ENCODE peak calls at places on chromosome 19, in five cellular contexts. H is esophagus squamous epithelium, O is WERI-Rb-1, Q is heart left ventricle, G is endodermal cell. S is an unnamed sample.
A peak's percentile ranks its signal among the peaks of the same experiment; 100 is the strongest.

GRCh38 chr19:42325896-42326771 is 699 bp downstream of the MEGF8 start:
- DNase-seq in H (no peak), Q (peak; percentile 65), G (peak; percentile 82), O (peak; percentile 30), S (no peak)

GRCh38 chr19:38862321-38863059 is 12.7 kb upstream of the HNRNPL start:
- DNase-seq in Q (no peak), O (no peak), G (no peak), H (no peak), S (no peak)

GRCh38 chr19:37983916-37984315 is 76.9 kb downstream of the SIPA1L3 start:
- DNase-seq in O (no peak), H (no peak), G (no peak), Q (no peak), S (no peak)

GRCh38 chr19:2634228-2634951 is 68.1 kb downstream of the GNG7 start:
- DNase-seq in H (no peak), G (no peak), Q (no peak), O (no peak), S (no peak)

GRCh38 chr19:12596927-12597548 is 13.6 kb downstream of the ZNF490 start:
- DNase-seq in H (no peak), Q (no peak), O (no peak), G (no peak), S (no peak)

GRCh38 chr19:51365211-51366049 is 758 bp downstream of the ETFB start:
- DNase-seq in G (peak; percentile 68), H (no peak), Q (no peak), O (no peak), S (no peak)

GRCh38 chr19:49475191-49475932 is 1.3 kb downstream of the FLT3LG start:
- DNase-seq in Q (no peak), H (no peak), G (no peak), O (no peak), S (no peak)

GRCh38 chr19:16825312-16826168 is 3.7 kb upstream of the SIN3B start:
- DNase-seq in G (peak; percentile 86), Q (no peak), H (no peak), O (peak; percentile 18), S (peak; percentile 78)

GRCh38 chr19:34049944-34050343 is 122.4 kb upstream of the LSM14A start:
- DNase-seq in O (no peak), G (no peak), Q (no peak), H (no peak), S (no peak)

GRCh38 chr19:21835810-21836444 is at the start of gene ZNF43:
- DNase-seq in H (peak; percentile 74), Q (peak; percentile 98), G (peak; percentile 98), O (peak; percentile 97), S (peak; percentile 90)

GRCh38 chr19:48715681-48716171 is 3.8 kb downstream of the MAMSTR start:
- DNase-seq in H (no peak), Q (no peak), G (peak; percentile 54), O (no peak), S (no peak)

GRCh38 chr19:58560007-58560887 is 1.8 kb upstream of the UBE2M start:
- DNase-seq in G (no peak), O (no peak), Q (peak; percentile 27), H (no peak), S (no peak)

GRCh38 chr19:38663156-38663651 is 15.8 kb downstream of the ACTN4 start:
- DNase-seq in O (no peak), G (no peak), H (no peak), Q (no peak), S (no peak)

GRCh38 chr19:2424686-2425621 is 2.4 kb downstream of the TIMM13 start:
- DNase-seq in G (peak; percentile 91), O (no peak), H (no peak), Q (no peak), S (no peak)

DNA sequence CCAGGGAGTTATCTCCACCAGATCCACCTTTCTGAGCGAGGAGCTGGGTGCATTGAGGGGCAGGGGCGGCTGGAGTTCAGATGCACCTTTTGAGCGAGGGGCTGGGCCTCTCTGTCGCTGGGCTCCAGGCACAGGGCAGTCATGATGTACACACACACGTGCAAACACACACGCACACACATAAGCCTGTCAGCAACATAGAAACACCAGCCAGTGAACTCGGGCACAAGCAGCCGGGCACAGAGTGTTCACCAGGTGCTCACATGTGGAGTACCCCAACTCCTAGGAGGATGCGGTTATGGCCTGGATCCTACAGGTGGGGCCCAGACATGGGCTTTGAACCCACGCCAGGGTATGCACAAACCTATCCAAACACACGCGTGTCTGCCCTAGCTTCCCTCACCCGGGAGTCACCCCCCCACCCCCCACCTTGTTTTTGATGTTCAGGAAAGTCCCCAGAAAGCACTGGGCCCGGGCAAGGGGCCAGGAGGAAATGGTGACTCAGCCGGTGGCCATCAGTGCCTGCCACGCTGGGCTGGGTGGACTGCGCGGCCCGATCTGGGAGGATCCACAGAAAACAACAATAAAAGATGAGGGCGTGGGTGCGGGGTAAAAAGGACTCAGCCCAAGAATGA is 13.3 kb downstream of the ARRDC2 start:
- DNase-seq in H (no peak), O (no peak), G (no peak), Q (peak; percentile 95), S (peak; percentile 42)
- H3K4me3 ChIP-seq in H (no peak overlapping the region), O (no peak overlapping the region), G (no peak overlapping the region), Q (no peak overlapping the region), S (no peak overlapping the region)

GRCh38 chr19:45468159-45468651 is 409 bp downstream of the FOSB start:
- DNase-seq in G (peak; percentile 73), O (peak; percentile 37), Q (no peak), H (no peak), S (no peak)

GRCh38 chr19:45468803-45469131 is 971 bp downstream of the FOSB start:
- DNase-seq in H (no peak), O (no peak), Q (no peak), G (no peak), S (no peak)

GRCh38 chr19:45467115-45467455 is 711 bp upstream of the FOSB start:
- DNase-seq in Q (no peak), H (no peak), O (no peak), G (no peak), S (no peak)

GRCh38 chr19:45469132-45469834 is 1.5 kb downstream of the FOSB start:
- DNase-seq in G (peak; percentile 98), H (peak; percentile 62), Q (peak; percentile 97), O (peak; percentile 92), S (peak; percentile 80)

DNA sequence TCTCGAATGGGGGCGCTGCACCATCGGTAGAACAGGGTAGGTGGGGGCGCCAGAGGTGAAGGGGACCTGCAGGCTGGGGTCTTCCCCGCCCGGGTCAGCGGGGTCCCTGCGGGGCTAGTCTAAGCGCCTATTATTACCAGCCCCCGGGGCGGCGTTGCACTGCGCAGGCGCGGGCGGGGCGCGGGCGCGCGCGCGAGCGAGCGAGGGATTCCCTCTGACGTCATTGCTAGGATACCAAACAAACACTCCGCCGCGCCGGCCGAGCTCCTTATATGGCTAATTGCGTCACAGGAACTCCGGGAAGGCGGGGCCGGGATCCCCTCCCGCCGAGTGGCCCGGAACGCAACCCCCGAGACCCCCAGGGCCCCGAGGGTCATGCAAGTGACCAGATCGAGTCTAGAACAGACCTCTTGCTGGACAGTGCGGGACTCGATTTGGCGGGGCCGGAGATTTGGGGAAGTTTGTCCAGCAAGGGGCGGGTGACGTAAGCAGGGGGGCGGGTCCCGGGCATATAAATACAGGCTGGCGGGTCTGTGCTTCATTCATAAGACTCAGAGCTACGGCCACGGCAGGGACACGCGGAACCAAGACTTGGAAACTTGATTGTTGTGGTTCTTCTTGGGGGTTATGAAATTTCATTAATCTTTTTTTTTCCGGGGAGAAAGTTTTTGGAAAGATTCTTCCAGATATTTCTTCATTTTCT is at the start of gene FOSB:
- DNase-seq in G (peak; percentile 98), H (peak; percentile 84), O (peak; percentile 94), Q (peak; percentile 97), S (peak; percentile 89)
- TF ChIP-seq CTCF in G (peak; percentile 53), H (peak; percentile 16), O (no peak), Q (peak; percentile 37), S (peak; percentile 26)

GRCh38 chr19:4303778-4304508 is 455 bp upstream of the FSD1 start:
- DNase-seq in O (no peak), G (no peak), Q (no peak), H (no peak), S (no peak)
- H3K4me3 ChIP-seq in O (peak overlapping the region; percentile 37), G (no peak overlapping the region), Q (no peak overlapping the region), H (no peak overlapping the region), S (peak overlapping the region; percentile 37)

GRCh38 chr19:1248454-1249297 is at the start of gene MIDN:
- DNase-seq in G (peak; percentile 95), H (no peak), O (peak; percentile 88), Q (peak; percentile 93), S (no peak)

GRCh38 chr19:1245884-1246816 is 2.2 kb upstream of the MIDN start:
- DNase-seq in Q (peak; percentile 86), O (peak; percentile 85), G (peak; percentile 68), H (no peak), S (no peak)

GRCh38 chr19:1249990-1250298 is 1.6 kb downstream of the MIDN start:
- DNase-seq in G (no peak), Q (no peak), O (no peak), H (no peak), S (no peak)

GRCh38 chr19:1249298-1249989 is 1.1 kb downstream of the MIDN start:
- DNase-seq in O (peak; percentile 91), G (peak; percentile 97), H (peak; percentile 78), Q (peak; percentile 96), S (peak; percentile 88)

DNA sequence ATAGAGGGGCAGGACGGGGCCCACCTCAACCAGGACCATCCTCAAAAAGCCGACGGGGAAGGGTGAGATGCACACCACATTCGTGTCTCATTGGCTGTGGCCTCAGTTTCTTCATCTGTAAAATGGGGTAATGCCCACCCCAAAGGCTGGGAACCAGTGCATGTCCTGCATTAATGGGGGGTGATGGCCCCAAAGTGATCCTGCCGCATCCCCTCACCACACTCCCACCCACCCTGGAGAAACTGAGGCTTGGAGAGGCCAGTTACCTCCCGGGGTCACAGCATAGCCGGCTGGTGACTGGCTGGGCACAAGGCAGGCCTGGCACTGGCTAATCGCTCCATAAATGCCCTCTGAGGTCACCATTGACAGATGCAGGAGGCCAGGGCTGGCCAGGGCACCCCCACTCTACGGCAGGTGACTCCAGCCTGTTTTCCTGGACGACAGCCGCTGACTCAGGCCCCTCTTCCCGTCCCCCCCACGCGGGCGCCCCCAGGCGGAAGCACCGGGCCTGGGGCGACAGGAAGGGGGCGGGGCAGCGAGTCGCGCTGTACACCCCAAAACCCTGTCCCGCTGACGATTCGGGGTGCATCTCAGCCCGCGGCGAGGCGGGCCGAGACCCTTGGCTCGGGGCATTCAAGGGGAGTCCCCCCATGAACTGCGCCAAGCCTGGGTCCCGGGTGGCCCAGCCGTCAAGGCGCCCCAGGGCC is 483 bp upstream of the MIDN start:
- DNase-seq in H (no peak), G (peak; percentile 87), O (peak; percentile 71), Q (peak; percentile 89), S (no peak)
- TF ChIP-seq CTCF in H (no peak), G (peak; percentile 57), O (peak; percentile 61), Q (peak; percentile 48), S (peak; percentile 17)

DNA sequence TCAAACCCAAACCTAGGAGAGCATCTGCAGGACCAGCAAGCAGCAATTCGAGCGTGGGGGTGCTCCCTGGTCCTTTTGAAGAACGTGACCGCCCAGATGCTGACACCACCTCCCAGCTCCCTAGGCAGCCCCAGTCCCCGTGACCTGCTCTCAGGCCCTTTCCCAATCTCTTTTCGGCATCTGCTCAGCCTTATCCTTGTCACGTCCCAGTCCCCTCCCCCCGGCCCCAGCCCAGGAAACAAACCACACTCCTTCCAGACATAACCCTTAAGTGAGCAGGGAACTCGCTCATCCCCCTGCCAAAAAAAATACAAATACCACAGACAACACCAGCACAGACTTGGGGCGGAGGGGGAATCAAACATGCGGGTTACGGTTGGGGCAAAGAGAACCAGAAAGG is 3.3 kb downstream of the MLLT1 start:
- DNase-seq in Q (peak; percentile 80), G (no peak), H (no peak), O (peak; percentile 70), S (no peak)
- H3K4me3 ChIP-seq in Q (no peak overlapping the region), G (no peak overlapping the region), H (no peak overlapping the region), O (no peak overlapping the region), S (no peak overlapping the region)